ENCODE peak calls at places on chromosomes 13 and 19, in ten cellular contexts. H is uterus, B is stomach, L is esophagus muscularis mucosa, Q is transverse colon, A is tibial nerve, R is A549, D is IMR-90, K is thyroid gland, E is K562. T is an unnamed sample.

GRCh38 chr19:39304701-39305571 is 8.7 kb downstream of the IFNL1 start:
- DNase-seq in E (no peak), Q (no peak), K (no peak), B (no peak), D (no peak), R (no peak), H (no peak), A (no peak), L (no peak), T (no peak)

GRCh38 chr13:82739881-82740280 is 1142.4 kb downstream of the SLITRK1 start:
- DNase-seq in H (no peak), B (no peak), R (no peak), E (no peak), K (no peak), L (no peak), A (no peak), D (peak; percentile 12), Q (no peak), T (no peak)

GRCh38 chr19:46639356-46640061 is 3.5 kb upstream of the GNG8 start:
- DNase-seq in L (no peak), H (peak; percentile 89), K (no peak), E (peak; percentile 61), R (no peak), D (peak; percentile 58), Q (peak; percentile 48), B (no peak), A (no peak), T (peak; percentile 66)

GRCh38 chr19:35745328-35746086 is at the start of the genes PSENEN and U2AF1L4:
- DNase-seq in E (peak; percentile 87), Q (peak; percentile 97), A (peak; percentile 93), L (peak; percentile 99), D (peak; percentile 100), K (peak; percentile 98), H (peak; percentile 98), R (peak; percentile 99), B (peak; percentile 98), T (peak; percentile 98)

GRCh38 chr13:62687727-62688126 is 1272.1 kb upstream of the PCDH20 start:
- DNase-seq in H (no peak), A (no peak), B (no peak), K (no peak), R (no peak), D (no peak), L (no peak), Q (no peak), E (no peak), T (no peak)

GRCh38 chr19:36210497-36210896 is 4.0 kb downstream of the ZNF565 start:
- DNase-seq in A (no peak), H (no peak), L (no peak), D (peak; percentile 10), R (no peak), B (no peak), E (no peak), Q (no peak), K (no peak), T (no peak)

GRCh38 chr13:68927387-68928026 is 1180.1 kb upstream of the ATXN8OS start:
- DNase-seq in K (no peak), B (no peak), A (no peak), D (no peak), Q (peak; percentile 6), E (no peak), R (no peak), L (no peak), H (no peak), T (no peak)

GRCh38 chr19:10346509-10346908 is 7.1 kb upstream of the ICAM3 start:
- DNase-seq in Q (no peak), L (no peak), H (no peak), B (no peak), A (no peak), K (no peak), D (peak; percentile 25), E (no peak), R (no peak), T (peak; percentile 39)

GRCh38 chr19:30425885-30426838 is 54.0 kb downstream of the ZNF536 start:
- DNase-seq in L (no peak), B (no peak), H (no peak), R (no peak), E (no peak), A (no peak), Q (no peak), K (no peak), D (no peak), T (no peak)

GRCh38 chr19:21022996-21023395 is 2.5 kb downstream of the ZNF430 start:
- DNase-seq in R (no peak), A (no peak), K (peak; percentile 58), B (no peak), Q (no peak), D (peak; percentile 66), H (no peak), E (no peak), L (no peak), T (no peak)
- H3K4me3 ChIP-seq in R (no peak overlapping the region), A (no peak overlapping the region), K (no peak overlapping the region), B (no peak overlapping the region), Q (no peak overlapping the region), D (no peak overlapping the region), H (no peak overlapping the region), E (no peak overlapping the region), L (no peak overlapping the region), T (no peak overlapping the region)

GRCh38 chr19:54460230-54461005 is 3.2 kb downstream of the LENG9 start:
- DNase-seq in H (no peak), Q (no peak), A (no peak), D (no peak), L (no peak), R (no peak), K (no peak), B (no peak), E (peak; percentile 8), T (no peak)
- TF ChIP-seq POLR2A in H (no peak), Q (no peak), A (no peak), D (no peak), L (no peak), R (peak; percentile 23), K (no peak), B (no peak), E (no peak), T (no peak)

GRCh38 chr13:25046274-25046984 is 49.5 kb upstream of the PABPC3 start:
- DNase-seq in K (no peak), A (no peak), H (no peak), E (no peak), Q (no peak), L (no peak), D (no peak), R (no peak), B (no peak), T (no peak)

GRCh38 chr13:25042141-25042540 is 53.8 kb upstream of the PABPC3 start:
- DNase-seq in A (no peak), L (no peak), Q (no peak), D (no peak), K (peak; percentile 80), E (no peak), B (no peak), R (no peak), H (no peak), T (no peak)

GRCh38 chr13:25051065-25051464 is 44.9 kb upstream of the PABPC3 start:
- DNase-seq in B (no peak), H (no peak), E (no peak), L (no peak), D (no peak), A (no peak), R (no peak), Q (no peak), K (no peak), T (no peak)

GRCh38 chr13:25044071-25044470 is 51.9 kb upstream of the PABPC3 start:
- DNase-seq in E (no peak), B (no peak), K (no peak), L (no peak), D (no peak), Q (no peak), A (no peak), H (no peak), R (no peak), T (no peak)

GRCh38 chr13:25046985-25047660 is 48.8 kb upstream of the PABPC3 start:
- DNase-seq in K (peak; percentile 7), A (no peak), B (no peak), Q (no peak), L (no peak), H (no peak), R (no peak), E (no peak), D (peak; percentile 18), T (no peak)
- H3K4me3 ChIP-seq in K (no peak overlapping the region), A (peak overlapping the region; percentile 42), B (peak overlapping the region; percentile 18), Q (peak overlapping the region; percentile 24), L (peak overlapping the region; percentile 55), H (peak overlapping the region; percentile 8), R (peak overlapping the region; percentile 40), E (no peak overlapping the region), D (peak overlapping the region; percentile 40), T (peak overlapping the region; percentile 41)

GRCh38 chr13:21328836-21329477 is 130.1 kb downstream of the ZDHHC20 start:
- DNase-seq in B (no peak), Q (no peak), H (no peak), L (no peak), E (no peak), K (no peak), A (no peak), D (no peak), R (no peak), T (no peak)
- TF ChIP-seq POLR2A in B (no peak), Q (no peak), H (no peak), L (no peak), E (no peak), K (no peak), A (no peak), D (no peak), R (no peak), T (no peak)

GRCh38 chr19:49579193-49579592 is 1.2 kb downstream of the NOSIP start:
- DNase-seq in B (no peak), Q (no peak), K (no peak), E (no peak), R (no peak), D (no peak), H (no peak), A (no peak), L (no peak), T (no peak)
- H3K4me3 ChIP-seq in B (no peak overlapping the region), Q (no peak overlapping the region), K (no peak overlapping the region), E (peak overlapping the region; percentile 78), R (peak overlapping the region; percentile 63), D (no peak overlapping the region), H (no peak overlapping the region), A (no peak overlapping the region), L (peak overlapping the region; percentile 84), T (peak overlapping the region; percentile 80)

DNA sequence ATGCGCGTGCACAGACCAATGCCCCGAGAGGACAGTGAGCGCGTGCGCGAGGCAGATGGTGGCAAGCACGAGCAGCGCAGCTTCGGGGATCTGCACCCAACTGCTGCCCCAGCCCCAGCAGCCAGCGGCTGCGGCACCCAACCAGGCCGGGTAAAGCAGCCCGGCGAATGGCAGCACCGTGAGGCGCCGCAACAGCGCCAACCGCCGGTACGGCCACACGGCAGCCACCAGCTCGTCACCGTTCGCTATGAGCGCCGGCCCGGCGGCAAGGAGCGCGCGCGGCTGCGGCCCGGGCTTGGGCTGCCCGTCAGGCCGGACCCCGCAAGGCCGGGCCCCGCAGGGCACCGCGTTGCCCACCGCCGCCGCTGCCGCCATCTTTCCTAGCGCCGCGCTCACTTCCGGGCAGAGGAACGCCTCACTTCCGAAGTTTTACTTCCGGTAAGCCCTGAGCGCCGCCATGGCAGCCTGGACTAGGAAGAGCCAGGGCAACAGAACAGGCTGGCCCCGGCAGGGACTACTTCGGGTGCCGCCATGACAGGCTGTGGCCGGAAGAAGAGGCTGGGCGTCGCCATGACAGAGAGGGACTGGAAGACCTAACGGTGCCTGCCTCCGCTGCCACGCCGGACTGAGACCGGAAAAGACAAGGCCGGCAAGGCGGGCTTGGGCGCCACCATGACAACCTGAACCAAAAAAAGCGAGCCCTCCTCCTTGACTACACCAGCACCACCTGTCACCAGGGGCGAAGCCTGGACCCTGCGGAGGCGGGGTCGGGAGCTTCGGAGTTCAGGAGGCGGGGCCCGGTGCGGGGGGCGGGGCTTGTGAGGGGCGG is at the start of gene ATP13A1:
- DNase-seq in A (peak; percentile 92), Q (peak; percentile 96), B (peak; percentile 96), R (peak; percentile 55), D (peak; percentile 97), E (peak; percentile 94), L (peak; percentile 98), K (peak; percentile 99), H (peak; percentile 96), T (peak; percentile 99)
- TF ChIP-seq POLR2A in A (peak; percentile 60), Q (peak; percentile 69), B (no peak), R (peak; percentile 70), D (peak; percentile 76), E (peak; percentile 91), L (no peak), K (no peak), H (peak; percentile 27), T (no peak)